ENCODE peak calls at places on chromosomes 2 and 18, in four cellular contexts. Z is breast epithelium, Q is Peyer's patch, E is gastrocnemius medialis. M is an unnamed sample.

GRCh38 chr18:24992491-24992890 is 359.5 kb downstream of the ZNF521 start:
- DNase-seq in Q (no peak), E (no peak), Z (no peak), M (no peak)

GRCh38 chr2:29110916-29111315 is 4.3 kb upstream of the CLIP4 start:
- DNase-seq in Q (no peak), Z (no peak), E (no peak), M (no peak)

GRCh38 chr2:43467889-43468288 is 127.9 kb downstream of the THADA start:
- DNase-seq in Z (no peak), Q (no peak), E (no peak), M (no peak)

GRCh38 chr2:97730245-97730644 is 16.9 kb downstream of the ZAP70 start:
- DNase-seq in E (no peak), Q (no peak), Z (no peak), M (no peak)

GRCh38 chr2:156343096-156343939 is 10.8 kb upstream of the NR4A2 start:
- DNase-seq in Q (no peak), Z (no peak), E (no peak), M (no peak)

GRCh38 chr18:32439241-32439640 is 31.4 kb downstream of the GAREM1 start:
- DNase-seq in Q (no peak), Z (no peak), E (no peak), M (no peak)

GRCh38 chr2:180115675-180116074 is 108.6 kb upstream of the CWC22 start:
- DNase-seq in Z (no peak), Q (no peak), E (no peak), M (no peak)

GRCh38 chr2:38602136-38602731 is 494 bp downstream of the HNRNPLL start:
- DNase-seq in Z (peak), Q (peak), E (peak), M (no peak)

GRCh38 chr18:43563780-43564179 is 286.5 kb upstream of the SYT4 start:
- DNase-seq in Z (no peak), E (no peak), Q (no peak), M (no peak)

GRCh38 chr2:96514521-96514920 is 9.4 kb upstream of the NEURL3 start:
- DNase-seq in Q (peak), E (no peak), Z (peak), M (no peak)

GRCh38 chr18:38961880-38962279 is 1396.3 kb upstream of the CELF4 start:
- DNase-seq in Q (no peak), E (no peak), Z (no peak), M (no peak)

GRCh38 chr18:35713545-35713944 is 132.0 kb downstream of the GALNT1 start:
- DNase-seq in E (no peak), Z (no peak), Q (no peak), M (no peak)

GRCh38 chr2:129777757-129778607 is 201.5 kb upstream of the RAB6C start:
- DNase-seq in E (no peak), Q (no peak), Z (peak), M (no peak)

GRCh38 chr2:44623622-44624351 is 262.0 kb downstream of the CAMKMT start:
- DNase-seq in Q (no peak), Z (no peak), E (no peak), M (no peak)

GRCh38 chr2:116754371-116755101 is 1060.0 kb upstream of the DDX18 start:
- DNase-seq in Q (no peak), Z (no peak), E (no peak), M (no peak)

GRCh38 chr2:196367633-196368032 is 196.3 kb upstream of the STK17B start:
- DNase-seq in Q (no peak), E (no peak), Z (no peak), M (no peak)

GRCh38 chr18:6150481-6150880 is 255.2 kb upstream of the TMEM200C start:
- DNase-seq in Q (no peak), E (no peak), Z (no peak), M (no peak)

GRCh38 chr2:43184339-43184895 is 42.0 kb downstream of the ZFP36L2 start:
- DNase-seq in E (no peak), Q (peak), Z (no peak), M (no peak)

GRCh38 chr2:162711832-162712540 is 126.6 kb downstream of the KCNH7 start:
- DNase-seq in Q (no peak), Z (no peak), E (no peak), M (no peak)

GRCh38 chr2:20450201-20451108 is 3.6 kb downstream of the RHOB start:
- DNase-seq in E (peak), Z (peak), Q (peak), M (no peak)

GRCh38 chr18:79405019-79405780 is 9.5 kb downstream of the NFATC1 start:
- DNase-seq in Z (no peak), E (no peak), Q (no peak), M (no peak)

GRCh38 chr2:206083602-206084467 is 2.1 kb downstream of the INO80D start:
- DNase-seq in Q (peak), Z (no peak), E (no peak), M (no peak)

GRCh38 chr2:96353606-96354095 is 18.1 kb downstream of the NCAPH start:
- DNase-seq in Z (no peak), E (no peak), Q (no peak), M (no peak)

GRCh38 chr2:239774933-239775622 is 250.1 kb downstream of the NDUFA10 start:
- DNase-seq in Q (peak), Z (no peak), E (no peak), M (no peak)

GRCh38 chr2:100104718-100105677 is 37.4 kb downstream of the AFF3 start:
- DNase-seq in Z (no peak), Q (no peak), E (no peak), M (peak)

GRCh38 chr2:117814417-117815264 is at the start of gene DDX18:
- DNase-seq in Z (peak), E (peak), Q (peak), M (peak)
- TF ChIP-seq POLR2A in Z (no peak), E (peak), Q (peak), M (no peak)

DNA sequence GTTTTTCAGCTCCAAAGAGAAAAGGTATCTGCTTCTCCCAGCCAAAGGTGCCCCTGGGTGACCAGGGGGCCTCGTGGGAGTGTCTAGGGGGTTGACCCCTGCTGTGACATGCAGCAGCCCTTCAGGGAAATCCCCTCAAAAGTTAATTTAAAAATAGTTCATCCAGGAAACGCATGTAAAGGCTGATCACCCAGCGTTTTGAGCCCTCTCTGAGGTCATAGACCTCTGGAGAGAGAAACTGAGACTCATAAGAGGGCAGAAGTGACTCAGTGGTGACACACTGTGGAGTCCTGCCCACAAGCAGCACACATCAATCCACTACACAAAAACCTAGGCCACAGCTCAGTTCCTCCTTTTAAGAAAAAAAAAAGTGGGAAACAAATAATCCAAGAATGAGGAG is 11.9 kb downstream of the GAL3ST2 start:
- DNase-seq in E (no peak), Q (no peak), Z (no peak), M (no peak)
- H3K27ac ChIP-seq in E (no peak), Q (no peak), Z (no peak), M (no peak)

DNA sequence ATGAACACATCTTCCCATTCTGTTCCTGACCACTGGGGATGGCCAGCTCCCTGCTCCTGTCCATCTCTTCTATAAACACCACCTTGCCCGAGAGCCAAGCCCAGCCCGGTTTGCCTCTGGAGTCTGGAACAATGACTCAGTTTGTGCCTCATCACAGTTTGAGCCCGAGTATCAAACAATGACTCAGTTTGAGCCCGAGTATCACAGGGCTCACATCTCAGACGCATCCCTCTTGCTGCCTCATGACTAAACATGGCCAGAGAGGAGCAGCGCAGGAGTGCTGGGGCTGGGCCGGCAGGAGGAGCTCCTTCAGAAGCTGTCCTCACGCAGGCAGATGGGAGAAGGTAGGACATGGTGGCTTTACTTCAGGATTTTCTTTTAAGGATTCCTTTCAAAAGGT is 68.7 kb downstream of the PXDN start:
- DNase-seq in E (peak), Z (peak), Q (no peak), M (no peak)
- TF ChIP-seq POLR2A in E (no peak), Z (no peak), Q (no peak), M (no peak)

DNA sequence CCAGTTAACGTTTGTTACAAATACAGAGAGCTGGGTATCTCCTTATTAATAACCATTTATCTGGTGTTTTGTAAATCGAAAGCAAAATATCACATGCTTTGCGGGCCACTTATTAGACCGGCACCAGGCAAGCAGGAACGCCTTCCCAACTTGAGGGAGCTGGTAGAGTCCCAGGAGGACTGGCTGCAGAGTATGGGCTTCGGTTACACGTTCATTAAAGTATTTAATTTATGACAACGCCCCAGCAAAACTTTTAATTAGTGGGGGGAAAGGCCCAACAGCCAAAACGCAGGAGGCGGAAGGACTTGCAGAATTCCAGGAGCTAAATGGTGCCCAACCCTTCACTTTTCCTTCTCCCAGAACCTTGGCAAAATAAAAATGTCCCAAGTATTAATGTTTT is 3.7 kb downstream of the SMAD7 start:
- DNase-seq in Q (no peak), Z (no peak), E (no peak), M (no peak)
- H3K27ac ChIP-seq in Q (peak), Z (peak), E (peak), M (peak)

GRCh38 chr2:191247381-191248057 is 2.3 kb downstream of the MYO1B start:
- DNase-seq in E (no peak), Q (no peak), Z (no peak), M (no peak)
- TF ChIP-seq POLR2A in E (peak), Q (no peak), Z (no peak), M (no peak)

GRCh38 chr2:64291181-64291580 is 147.0 kb upstream of the PELI1 start:
- DNase-seq in Z (no peak), E (no peak), Q (peak), M (peak)
- H3K27ac ChIP-seq in Z (no peak), E (no peak), Q (no peak), M (no peak)

GRCh38 chr2:64523667-64524603 is at the start of gene AFTPH:
- DNase-seq in Z (peak), Q (peak), E (peak), M (peak)
- TF ChIP-seq POLR2A in Z (peak), Q (peak), E (peak), M (peak)

GRCh38 chr2:32783468-32783867 is 155.6 kb downstream of the TTC27 start:
- DNase-seq in E (no peak), Q (no peak), Z (no peak), M (no peak)
- H3K27ac ChIP-seq in E (no peak), Q (no peak), Z (no peak), M (no peak)

DNA sequence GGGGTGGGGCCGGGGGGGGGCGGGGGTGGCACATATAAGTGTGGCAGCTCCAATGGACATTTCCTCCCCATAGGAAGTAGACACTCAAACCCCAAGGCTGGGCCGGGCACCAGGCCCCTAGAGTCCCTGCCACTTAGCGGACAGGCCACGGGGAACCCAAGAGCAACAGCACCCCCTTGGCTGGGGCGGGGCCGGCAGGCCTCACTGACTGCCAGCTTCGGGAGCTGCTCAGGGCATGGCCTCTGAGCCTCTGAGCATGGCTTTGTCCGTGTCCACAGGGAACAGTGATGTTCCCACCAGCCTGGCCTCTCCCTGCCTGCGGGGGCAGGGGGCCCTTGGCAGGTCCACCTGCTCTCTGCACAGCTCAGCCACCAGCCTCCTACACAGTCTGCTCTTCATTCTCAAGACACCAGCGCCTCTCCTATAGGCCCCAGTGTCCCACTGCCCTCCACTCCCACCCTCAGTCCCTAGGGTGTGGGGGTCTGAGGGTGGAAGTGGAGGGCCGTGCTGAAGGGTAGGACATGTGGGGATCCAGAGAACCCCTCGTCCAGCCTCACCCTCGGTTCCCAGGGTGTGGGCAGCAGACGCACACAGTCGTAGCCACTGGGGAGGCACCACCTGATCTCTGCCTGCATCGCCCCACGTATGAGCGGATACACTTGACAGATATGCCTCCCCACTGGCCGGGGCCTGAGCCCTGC is 106.7 kb downstream of the FAM210A start:
- DNase-seq in Z (peak), E (no peak), Q (peak), M (peak)
- TF ChIP-seq POLR2A in Z (no peak), E (no peak), Q (no peak), M (no peak)

GRCh38 chr2:64699712-64700111 is 46.0 kb upstream of the SERTAD2 start:
- DNase-seq in Z (no peak), Q (peak), E (no peak), M (no peak)

GRCh38 chr2:64698068-64698645 is 44.4 kb upstream of the SERTAD2 start:
- DNase-seq in Z (no peak), E (no peak), Q (no peak), M (no peak)

GRCh38 chr2:64697286-64698023 is 43.7 kb upstream of the SERTAD2 start:
- DNase-seq in Q (no peak), Z (no peak), E (no peak), M (no peak)

GRCh38 chr2:64700133-64700809 is 46.6 kb upstream of the SERTAD2 start:
- DNase-seq in E (no peak), Z (no peak), Q (no peak), M (no peak)

DNA sequence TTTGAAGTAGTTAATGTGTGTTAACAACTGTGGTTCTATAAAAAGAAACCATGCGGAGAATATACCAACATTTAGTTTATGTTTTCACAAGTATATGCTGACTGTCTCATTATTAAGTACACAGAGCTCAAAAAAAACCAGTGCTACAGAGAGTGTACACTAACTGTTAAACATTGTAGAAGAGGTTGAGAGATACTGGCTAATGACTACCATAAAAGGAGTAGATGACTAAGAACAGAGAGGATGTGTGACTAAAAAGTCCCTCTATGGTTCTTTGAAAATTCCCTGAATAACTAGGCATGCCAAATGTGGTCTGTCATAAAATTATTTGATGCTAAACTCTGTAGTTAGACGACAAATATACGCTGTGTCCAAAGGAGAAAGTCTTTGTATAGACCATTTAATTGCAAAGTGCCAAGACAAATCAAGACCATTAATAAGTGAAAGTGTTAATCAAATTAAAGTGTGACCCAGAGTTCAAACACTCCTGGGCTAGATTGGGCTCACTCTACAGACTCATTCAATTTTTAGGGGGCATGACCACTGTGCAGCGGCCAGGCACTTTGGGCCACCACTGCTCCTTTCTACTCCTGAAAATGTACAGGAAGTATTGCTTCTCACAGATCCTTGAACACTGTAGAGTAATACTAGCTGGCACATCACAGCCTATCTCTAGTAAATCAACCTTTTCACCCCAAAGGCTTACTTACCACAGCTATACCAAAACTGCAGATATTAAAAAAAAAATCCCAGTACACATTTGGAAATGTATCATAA is 45.1 kb upstream of the SERTAD2 start:
- DNase-seq in Q (no peak), E (no peak), Z (no peak), M (no peak)
- H3K27ac ChIP-seq in Q (no peak), E (no peak), Z (no peak), M (no peak)

M was measured in esophagus muscularis mucosa.